ENCODE peak calls at places on chromosome 4, in ten cellular contexts. One of them, this sample, is unnamed.

GRCh38 chr4:138199568-138200235 is 42.4 kb downstream of the SLC7A11 start:
- DNase-seq in Karpas-422: no peak
- DNase-seq in A172: peak; percentile 23
- DNase-seq in left lung: no peak
- DNase-seq in bronchial epithelial cell: peak; percentile 98
- DNase-seq in choroid plexus epithelial cell: peak; percentile 54
- DNase-seq in cerebellar cortex: no peak
- DNase-seq in neural crest cell: no peak
- DNase-seq in C1 segment of cervical spinal cord: no peak
- DNase-seq in central memory CD8-positive, alpha-beta T cell: no peak
- DNase-seq in this sample: no peak

GRCh38 chr4:122612540-122612939 is 8.3 kb downstream of the IL21 start:
- DNase-seq in Karpas-422: no peak
- DNase-seq in A172: no peak
- DNase-seq in left lung: no peak
- DNase-seq in bronchial epithelial cell: peak; percentile 74
- DNase-seq in choroid plexus epithelial cell: peak; percentile 47
- DNase-seq in cerebellar cortex: no peak
- DNase-seq in neural crest cell: no peak
- DNase-seq in C1 segment of cervical spinal cord: no peak
- DNase-seq in central memory CD8-positive, alpha-beta T cell: no peak
- DNase-seq in this sample: no peak

GRCh38 chr4:16199132-16199531 is 27.1 kb downstream of the TAPT1 start:
- DNase-seq in Karpas-422: peak; percentile 61
- DNase-seq in A172: peak; percentile 18
- DNase-seq in left lung: no peak
- DNase-seq in bronchial epithelial cell: peak; percentile 28
- DNase-seq in choroid plexus epithelial cell: peak; percentile 67
- DNase-seq in cerebellar cortex: peak; percentile 28
- DNase-seq in neural crest cell: no peak
- DNase-seq in C1 segment of cervical spinal cord: no peak
- DNase-seq in central memory CD8-positive, alpha-beta T cell: no peak
- DNase-seq in this sample: no peak

GRCh38 chr4:156197216-156197615 is 243.6 kb upstream of the CTSO start:
- DNase-seq in Karpas-422: no peak
- DNase-seq in A172: no peak
- DNase-seq in left lung: no peak
- DNase-seq in bronchial epithelial cell: no peak
- DNase-seq in choroid plexus epithelial cell: no peak
- DNase-seq in cerebellar cortex: no peak
- DNase-seq in neural crest cell: no peak
- DNase-seq in C1 segment of cervical spinal cord: no peak
- DNase-seq in central memory CD8-positive, alpha-beta T cell: no peak
- DNase-seq in this sample: no peak

GRCh38 chr4:75834772-75835154 is 67.5 kb downstream of the PPEF2 start:
- DNase-seq in Karpas-422: no peak
- DNase-seq in A172: no peak
- DNase-seq in left lung: no peak
- DNase-seq in bronchial epithelial cell: no peak
- DNase-seq in choroid plexus epithelial cell: no peak
- DNase-seq in cerebellar cortex: no peak
- DNase-seq in neural crest cell: no peak
- DNase-seq in C1 segment of cervical spinal cord: no peak
- DNase-seq in central memory CD8-positive, alpha-beta T cell: no peak
- DNase-seq in this sample: no peak

GRCh38 chr4:54487491-54487890 is 170.3 kb upstream of the KIT start:
- DNase-seq in Karpas-422: no peak
- DNase-seq in A172: peak; percentile 24
- DNase-seq in left lung: no peak
- DNase-seq in bronchial epithelial cell: no peak
- DNase-seq in choroid plexus epithelial cell: no peak
- DNase-seq in cerebellar cortex: no peak
- DNase-seq in neural crest cell: no peak
- DNase-seq in C1 segment of cervical spinal cord: no peak
- DNase-seq in central memory CD8-positive, alpha-beta T cell: no peak
- DNase-seq in this sample: no peak

GRCh38 chr4:105807496-105807895 is 87.8 kb upstream of the NPNT start:
- DNase-seq in Karpas-422: no peak
- DNase-seq in A172: no peak
- DNase-seq in left lung: no peak
- DNase-seq in bronchial epithelial cell: no peak
- DNase-seq in choroid plexus epithelial cell: peak; percentile 42
- DNase-seq in cerebellar cortex: no peak
- DNase-seq in neural crest cell: no peak
- DNase-seq in C1 segment of cervical spinal cord: no peak
- DNase-seq in central memory CD8-positive, alpha-beta T cell: no peak
- DNase-seq in this sample: no peak

GRCh38 chr4:2248044-2248780 is 6.3 kb upstream of the HAUS3 start:
- DNase-seq in Karpas-422: no peak
- DNase-seq in A172: no peak
- DNase-seq in left lung: no peak
- DNase-seq in bronchial epithelial cell: no peak
- DNase-seq in choroid plexus epithelial cell: no peak
- DNase-seq in cerebellar cortex: no peak
- DNase-seq in neural crest cell: no peak
- DNase-seq in C1 segment of cervical spinal cord: no peak
- DNase-seq in central memory CD8-positive, alpha-beta T cell: peak; percentile 12
- DNase-seq in this sample: no peak

GRCh38 chr4:168408620-168409019 is 71.7 kb downstream of the DDX60L start:
- DNase-seq in Karpas-422: no peak
- DNase-seq in A172: peak; percentile 96
- DNase-seq in left lung: no peak
- DNase-seq in bronchial epithelial cell: peak; percentile 80
- DNase-seq in choroid plexus epithelial cell: peak; percentile 92
- DNase-seq in cerebellar cortex: no peak
- DNase-seq in neural crest cell: no peak
- DNase-seq in C1 segment of cervical spinal cord: no peak
- DNase-seq in central memory CD8-positive, alpha-beta T cell: no peak
- DNase-seq in this sample: no peak

GRCh38 chr4:15777697-15778096 is 431 bp upstream of the CD38 start:
- DNase-seq in Karpas-422: no peak
- DNase-seq in A172: no peak
- DNase-seq in left lung: no peak
- DNase-seq in bronchial epithelial cell: no peak
- DNase-seq in choroid plexus epithelial cell: no peak
- DNase-seq in cerebellar cortex: no peak
- DNase-seq in neural crest cell: no peak
- DNase-seq in C1 segment of cervical spinal cord: no peak
- DNase-seq in central memory CD8-positive, alpha-beta T cell: no peak
- DNase-seq in this sample: no peak

GRCh38 chr4:110195561-110196205 is 2.7 kb downstream of the ELOVL6 start:
- DNase-seq in Karpas-422: peak; percentile 72
- DNase-seq in A172: no peak
- DNase-seq in left lung: no peak
- DNase-seq in bronchial epithelial cell: peak; percentile 85
- DNase-seq in choroid plexus epithelial cell: peak; percentile 29
- DNase-seq in cerebellar cortex: peak; percentile 25
- DNase-seq in neural crest cell: no peak
- DNase-seq in C1 segment of cervical spinal cord: no peak
- DNase-seq in central memory CD8-positive, alpha-beta T cell: no peak
- DNase-seq in this sample: no peak

GRCh38 chr4:106775636-106776035 is 260.5 kb downstream of the DKK2 start:
- DNase-seq in Karpas-422: no peak
- DNase-seq in A172: no peak
- DNase-seq in left lung: no peak
- DNase-seq in bronchial epithelial cell: no peak
- DNase-seq in choroid plexus epithelial cell: peak; percentile 23
- DNase-seq in cerebellar cortex: no peak
- DNase-seq in neural crest cell: no peak
- DNase-seq in C1 segment of cervical spinal cord: no peak
- DNase-seq in central memory CD8-positive, alpha-beta T cell: no peak
- DNase-seq in this sample: no peak

GRCh38 chr4:72974694-72975487 is 94.6 kb downstream of the COX18 start:
- DNase-seq in Karpas-422: no peak
- DNase-seq in A172: no peak
- DNase-seq in left lung: no peak
- DNase-seq in bronchial epithelial cell: peak; percentile 33
- DNase-seq in choroid plexus epithelial cell: peak; percentile 74
- DNase-seq in cerebellar cortex: no peak
- DNase-seq in neural crest cell: no peak
- DNase-seq in C1 segment of cervical spinal cord: no peak
- DNase-seq in central memory CD8-positive, alpha-beta T cell: no peak
- DNase-seq in this sample: no peak

GRCh38 chr4:140256335-140256734 is 102.4 kb upstream of the MAML3 start:
- DNase-seq in Karpas-422: no peak
- DNase-seq in A172: peak; percentile 87
- DNase-seq in left lung: no peak
- DNase-seq in bronchial epithelial cell: peak; percentile 79
- DNase-seq in choroid plexus epithelial cell: peak; percentile 37
- DNase-seq in cerebellar cortex: no peak
- DNase-seq in neural crest cell: no peak
- DNase-seq in C1 segment of cervical spinal cord: no peak
- DNase-seq in central memory CD8-positive, alpha-beta T cell: no peak
- DNase-seq in this sample: no peak

GRCh38 chr4:157043131-157043530 is 32.8 kb upstream of the GLRB start:
- DNase-seq in Karpas-422: no peak
- DNase-seq in A172: peak; percentile 55
- DNase-seq in left lung: no peak
- DNase-seq in bronchial epithelial cell: peak; percentile 50
- DNase-seq in choroid plexus epithelial cell: peak; percentile 76
- DNase-seq in cerebellar cortex: no peak
- DNase-seq in neural crest cell: no peak
- DNase-seq in C1 segment of cervical spinal cord: no peak
- DNase-seq in central memory CD8-positive, alpha-beta T cell: no peak
- DNase-seq in this sample: no peak

GRCh38 chr4:144634978-144635747 is 10.8 kb upstream of the HHIP start:
- DNase-seq in Karpas-422: no peak
- DNase-seq in A172: no peak
- DNase-seq in left lung: no peak
- DNase-seq in bronchial epithelial cell: no peak
- DNase-seq in choroid plexus epithelial cell: no peak
- DNase-seq in cerebellar cortex: no peak
- DNase-seq in neural crest cell: no peak
- DNase-seq in C1 segment of cervical spinal cord: no peak
- DNase-seq in central memory CD8-positive, alpha-beta T cell: no peak
- DNase-seq in this sample: no peak

GRCh38 chr4:38309471-38309870 is 349.3 kb downstream of the PTTG2 start:
- DNase-seq in Karpas-422: no peak
- DNase-seq in A172: no peak
- DNase-seq in left lung: no peak
- DNase-seq in bronchial epithelial cell: no peak
- DNase-seq in choroid plexus epithelial cell: no peak
- DNase-seq in cerebellar cortex: no peak
- DNase-seq in neural crest cell: no peak
- DNase-seq in C1 segment of cervical spinal cord: no peak
- DNase-seq in central memory CD8-positive, alpha-beta T cell: no peak
- DNase-seq in this sample: no peak

GRCh38 chr4:72919937-72920336 is 149.6 kb downstream of the COX18 start:
- DNase-seq in Karpas-422: no peak
- DNase-seq in A172: no peak
- DNase-seq in left lung: no peak
- DNase-seq in bronchial epithelial cell: no peak
- DNase-seq in choroid plexus epithelial cell: peak; percentile 14
- DNase-seq in cerebellar cortex: no peak
- DNase-seq in neural crest cell: no peak
- DNase-seq in C1 segment of cervical spinal cord: no peak
- DNase-seq in central memory CD8-positive, alpha-beta T cell: no peak
- DNase-seq in this sample: no peak

GRCh38 chr4:79083406-79084010 is 144.3 kb upstream of the PAQR3 start:
- DNase-seq in Karpas-422: no peak
- DNase-seq in A172: no peak
- DNase-seq in left lung: no peak
- DNase-seq in bronchial epithelial cell: no peak
- DNase-seq in choroid plexus epithelial cell: peak; percentile 9
- DNase-seq in cerebellar cortex: peak; percentile 18
- DNase-seq in neural crest cell: no peak
- DNase-seq in C1 segment of cervical spinal cord: no peak
- DNase-seq in central memory CD8-positive, alpha-beta T cell: no peak
- DNase-seq in this sample: no peak

GRCh38 chr4:151103758-151104157 is 4.3 kb downstream of the RPS3A start:
- DNase-seq in Karpas-422: no peak
- DNase-seq in A172: no peak
- DNase-seq in left lung: no peak
- DNase-seq in bronchial epithelial cell: no peak
- DNase-seq in choroid plexus epithelial cell: no peak
- DNase-seq in cerebellar cortex: no peak
- DNase-seq in neural crest cell: no peak
- DNase-seq in C1 segment of cervical spinal cord: no peak
- DNase-seq in central memory CD8-positive, alpha-beta T cell: no peak
- DNase-seq in this sample: no peak

GRCh38 chr4:111649308-111649707 is 495.9 kb upstream of the FAM241A start:
- DNase-seq in Karpas-422: no peak
- DNase-seq in A172: no peak
- DNase-seq in left lung: no peak
- DNase-seq in bronchial epithelial cell: no peak
- DNase-seq in choroid plexus epithelial cell: no peak
- DNase-seq in cerebellar cortex: no peak
- DNase-seq in neural crest cell: no peak
- DNase-seq in C1 segment of cervical spinal cord: no peak
- DNase-seq in central memory CD8-positive, alpha-beta T cell: no peak
- DNase-seq in this sample: no peak

GRCh38 chr4:115675721-115676120 is 562.3 kb upstream of the NDST4 start:
- DNase-seq in Karpas-422: no peak
- DNase-seq in A172: peak; percentile 45
- DNase-seq in left lung: no peak
- DNase-seq in bronchial epithelial cell: no peak
- DNase-seq in choroid plexus epithelial cell: no peak
- DNase-seq in cerebellar cortex: no peak
- DNase-seq in neural crest cell: no peak
- DNase-seq in C1 segment of cervical spinal cord: no peak
- DNase-seq in central memory CD8-positive, alpha-beta T cell: no peak
- DNase-seq in this sample: no peak

GRCh38 chr4:176277162-176277904 is 8.3 kb upstream of the ASB5 start:
- DNase-seq in Karpas-422: peak; percentile 73
- DNase-seq in A172: peak; percentile 49
- DNase-seq in left lung: peak; percentile 34
- DNase-seq in bronchial epithelial cell: peak; percentile 47
- DNase-seq in choroid plexus epithelial cell: peak; percentile 83
- DNase-seq in cerebellar cortex: peak; percentile 63
- DNase-seq in neural crest cell: peak; percentile 18
- DNase-seq in C1 segment of cervical spinal cord: peak; percentile 16
- DNase-seq in central memory CD8-positive, alpha-beta T cell: no peak
- DNase-seq in this sample: peak; percentile 50

GRCh38 chr4:55337944-55338343 is 8.1 kb upstream of the SRD5A3 start:
- DNase-seq in Karpas-422: no peak
- DNase-seq in A172: no peak
- DNase-seq in left lung: no peak
- DNase-seq in bronchial epithelial cell: no peak
- DNase-seq in choroid plexus epithelial cell: no peak
- DNase-seq in cerebellar cortex: no peak
- DNase-seq in neural crest cell: no peak
- DNase-seq in C1 segment of cervical spinal cord: no peak
- DNase-seq in central memory CD8-positive, alpha-beta T cell: no peak
- DNase-seq in this sample: no peak

This sample was measured in NCI-H1436.